ENCODE peak calls at places on chromosomes 12 and 14, in four cellular contexts. K, H, C and J are unnamed samples.

GRCh38 chr12:29241821-29242591 is 92.9 kb downstream of the FAR2 start:
- DNase-seq in K (peak), H (peak), C (no peak), J (peak)

GRCh38 chr14:94028450-94028826 is 2.3 kb downstream of the OTUB2 start:
- DNase-seq in K (peak), H (no peak), C (no peak), J (peak)

GRCh38 chr12:26122681-26123481 is 2.0 kb downstream of the BHLHE41 start:
- DNase-seq in K (no peak), H (peak), C (peak), J (no peak)

GRCh38 chr12:79121486-79121885 is 256.9 kb downstream of the SYT1 start:
- DNase-seq in K (peak), H (peak), C (no peak), J (no peak)

GRCh38 chr14:98721061-98721460 is 550.9 kb downstream of the BCL11B start:
- DNase-seq in K (no peak), H (no peak), C (no peak), J (no peak)

GRCh38 chr14:76257111-76257803 is 105.5 kb downstream of the GPATCH2L start:
- DNase-seq in K (no peak), H (no peak), C (peak), J (no peak)

GRCh38 chr14:21989090-21989489 is 315.5 kb upstream of the OR4E1 start:
- DNase-seq in K (no peak), H (no peak), C (no peak), J (no peak)

GRCh38 chr12:71159260-71159659 is 1.5 kb upstream of the TSPAN8 start:
- DNase-seq in K (no peak), H (no peak), C (no peak), J (peak)

GRCh38 chr14:69701269-69701668 is 65.7 kb upstream of the SRSF5 start:
- DNase-seq in K (no peak), H (no peak), C (no peak), J (no peak)

GRCh38 chr14:71563754-71564153 is 368.5 kb upstream of the RGS6 start:
- DNase-seq in K (no peak), H (no peak), C (no peak), J (no peak)

GRCh38 chr14:58501214-58501816 is 73.8 kb downstream of the KIAA0586 start:
- DNase-seq in K (peak), H (peak), C (peak), J (peak)

DNA sequence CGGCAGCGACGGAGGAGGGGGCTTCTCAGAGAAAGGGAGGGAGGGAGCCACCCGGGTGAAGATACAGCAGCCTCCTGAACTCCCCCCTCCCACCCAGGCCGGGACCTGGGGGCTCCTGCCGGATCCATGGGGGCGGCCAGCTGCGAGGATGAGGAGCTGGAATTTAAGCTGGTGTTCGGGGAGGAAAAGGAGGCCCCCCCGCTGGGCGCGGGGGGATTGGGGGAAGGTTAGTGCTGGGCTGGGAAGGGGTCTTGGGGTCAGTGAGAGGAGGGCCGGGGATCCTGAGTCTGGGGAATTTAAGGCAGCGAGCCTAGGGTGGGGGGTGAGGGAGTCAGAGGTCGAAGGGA is 204 bp downstream of the NFATC4 start:
- DNase-seq in K (no peak), H (no peak), C (no peak), J (no peak)
- TF ChIP-seq ELF1 in K (no peak), H (no peak), C (no peak), J (no peak)

GRCh38 chr12:68633614-68634558 is 23.2 kb downstream of the RAP1B start:
- DNase-seq in K (no peak), H (no peak), C (no peak), J (no peak)
- TF ChIP-seq ELF1 in K (no peak), H (no peak), C (no peak), J (no peak)

DNA sequence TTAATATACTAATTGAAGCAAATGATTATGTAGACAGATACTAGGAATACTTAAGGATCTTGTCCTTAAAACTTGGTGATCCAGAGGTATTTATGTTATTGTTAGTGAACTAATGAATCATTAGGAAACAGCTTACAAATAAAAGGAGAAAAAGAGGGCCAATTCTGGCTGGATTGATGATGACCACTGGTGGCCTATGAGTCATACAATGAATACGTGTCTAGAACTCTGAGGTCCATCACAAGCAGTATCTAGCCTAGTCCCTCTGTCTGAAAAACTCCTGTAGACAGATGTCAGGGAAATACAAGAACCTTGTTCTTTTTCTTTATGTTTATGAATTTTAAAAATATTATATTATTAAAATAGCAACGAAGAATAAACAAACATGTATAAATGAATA is 51.7 kb upstream of the RTL1 start:
- DNase-seq in K (no peak), H (no peak), C (no peak), J (no peak)
- TF ChIP-seq ELF1 in K (no peak), H (no peak), C (no peak), J (no peak)

GRCh38 chr14:63982629-63983028 is 129.8 kb downstream of the SYNE2 start:
- DNase-seq in K (no peak), H (no peak), C (no peak), J (no peak)

GRCh38 chr14:63988579-63988978 is 135.8 kb downstream of the SYNE2 start:
- DNase-seq in K (no peak), H (no peak), C (no peak), J (no peak)

GRCh38 chr14:63982156-63982555 is 129.4 kb downstream of the SYNE2 start:
- DNase-seq in K (no peak), H (no peak), C (no peak), J (no peak)

GRCh38 chr14:63991833-63992232 is 139.0 kb downstream of the SYNE2 start:
- DNase-seq in K (no peak), H (no peak), C (no peak), J (no peak)

GRCh38 chr14:63986789-63987533 is 134.2 kb downstream of the SYNE2 start:
- DNase-seq in K (no peak), H (no peak), C (no peak), J (no peak)
- TF ChIP-seq ELF1 in K (no peak), H (no peak), C (no peak), J (no peak)

DNA sequence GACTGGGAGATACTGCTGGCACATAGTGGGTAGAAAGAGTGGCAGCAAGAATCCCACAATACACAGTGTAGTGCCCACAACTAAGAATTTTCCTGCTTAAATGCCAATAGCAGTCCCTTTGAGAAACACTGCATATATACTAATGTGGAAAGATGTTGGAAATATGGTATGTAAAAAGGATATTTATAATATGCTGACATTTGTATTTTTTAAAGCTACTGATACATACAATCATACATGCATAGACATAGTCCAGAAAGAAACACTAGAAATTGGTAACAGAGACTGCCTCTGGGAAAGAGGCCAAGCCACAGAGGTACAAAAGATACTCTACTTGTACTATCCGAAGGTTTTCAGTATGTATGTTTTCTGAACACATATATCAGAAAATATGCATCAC is 30.3 kb downstream of the TRIP11 start:
- DNase-seq in K (no peak), H (no peak), C (no peak), J (no peak)
- TF ChIP-seq ELF1 in K (no peak), H (no peak), C (no peak), J (no peak)

GRCh38 chr14:30521899-30522736 is 36.8 kb upstream of the G2E3 start:
- DNase-seq in K (peak), H (peak), C (peak), J (peak)
- TF ChIP-seq ELF1 in K (no peak), H (no peak), C (no peak), J (no peak)

GRCh38 chr12:53564941-53565340 is 57.7 kb upstream of the NPFF start:
- DNase-seq in K (no peak), H (no peak), C (no peak), J (no peak)
- TF ChIP-seq ELF1 in K (no peak), H (no peak), C (no peak), J (no peak)